ENCODE peak calls at places on chromosomes 5 and 9, in eight cellular contexts. One of them, this sample, is unnamed.

GRCh38 chr9:114310471-114311450 is 12.1 kb upstream of the ORM1 start:
- DNase-seq in HT1080: no peak
- DNase-seq in WTC11: no peak
- DNase-seq in heart right ventricle: no peak
- DNase-seq in stimulated activated CD8-positive, alpha-beta memory T cell treated with anti-CD3 and anti-CD28 coated beads, Interleukin-4, amount 100 ng/mL, for 4 hours: no peak
- DNase-seq in stimulated activated CD4-positive, alpha-beta T cell treated with anti-CD3 and anti-CD28 coated beads, Interleukin-1b, Interleukin-23, amount 100 ng/mL, for 24 hours: no peak
- DNase-seq in A549: no peak
- DNase-seq in GM10248: no peak
- DNase-seq in this sample: no peak

GRCh38 chr9:129640871-129641750 is 840 bp downstream of the ASB6 start:
- DNase-seq in HT1080: no peak
- DNase-seq in WTC11: no peak
- DNase-seq in heart right ventricle: no peak
- DNase-seq in stimulated activated CD8-positive, alpha-beta memory T cell treated with anti-CD3 and anti-CD28 coated beads, Interleukin-4, amount 100 ng/mL, for 4 hours: no peak
- DNase-seq in stimulated activated CD4-positive, alpha-beta T cell treated with anti-CD3 and anti-CD28 coated beads, Interleukin-1b, Interleukin-23, amount 100 ng/mL, for 24 hours: no peak
- DNase-seq in A549: no peak
- DNase-seq in GM10248: no peak
- DNase-seq in this sample: no peak

GRCh38 chr5:53783624-53784228 is 223.3 kb downstream of the NDUFS4 start:
- DNase-seq in HT1080: no peak
- DNase-seq in WTC11: no peak
- DNase-seq in heart right ventricle: no peak
- DNase-seq in stimulated activated CD8-positive, alpha-beta memory T cell treated with anti-CD3 and anti-CD28 coated beads, Interleukin-4, amount 100 ng/mL, for 4 hours: no peak
- DNase-seq in stimulated activated CD4-positive, alpha-beta T cell treated with anti-CD3 and anti-CD28 coated beads, Interleukin-1b, Interleukin-23, amount 100 ng/mL, for 24 hours: no peak
- DNase-seq in A549: no peak
- DNase-seq in GM10248: no peak
- DNase-seq in this sample: no peak

GRCh38 chr5:171433352-171433698 is 13.9 kb downstream of the FGF18 start:
- DNase-seq in HT1080: no peak
- DNase-seq in WTC11: no peak
- DNase-seq in heart right ventricle: no peak
- DNase-seq in stimulated activated CD8-positive, alpha-beta memory T cell treated with anti-CD3 and anti-CD28 coated beads, Interleukin-4, amount 100 ng/mL, for 4 hours: no peak
- DNase-seq in stimulated activated CD4-positive, alpha-beta T cell treated with anti-CD3 and anti-CD28 coated beads, Interleukin-1b, Interleukin-23, amount 100 ng/mL, for 24 hours: no peak
- DNase-seq in A549: no peak
- DNase-seq in GM10248: no peak
- DNase-seq in this sample: no peak

GRCh38 chr5:12272389-12272788 is 368.1 kb upstream of the CTNND2 start:
- DNase-seq in HT1080: peak; percentile 32
- DNase-seq in WTC11: peak; percentile 53
- DNase-seq in heart right ventricle: no peak
- DNase-seq in stimulated activated CD8-positive, alpha-beta memory T cell treated with anti-CD3 and anti-CD28 coated beads, Interleukin-4, amount 100 ng/mL, for 4 hours: no peak
- DNase-seq in stimulated activated CD4-positive, alpha-beta T cell treated with anti-CD3 and anti-CD28 coated beads, Interleukin-1b, Interleukin-23, amount 100 ng/mL, for 24 hours: no peak
- DNase-seq in A549: no peak
- DNase-seq in GM10248: no peak
- DNase-seq in this sample: no peak

GRCh38 chr5:64144429-64145215 is 21.0 kb upstream of the RNF180 start:
- DNase-seq in HT1080: peak; percentile 73
- DNase-seq in WTC11: no peak
- DNase-seq in heart right ventricle: no peak
- DNase-seq in stimulated activated CD8-positive, alpha-beta memory T cell treated with anti-CD3 and anti-CD28 coated beads, Interleukin-4, amount 100 ng/mL, for 4 hours: no peak
- DNase-seq in stimulated activated CD4-positive, alpha-beta T cell treated with anti-CD3 and anti-CD28 coated beads, Interleukin-1b, Interleukin-23, amount 100 ng/mL, for 24 hours: no peak
- DNase-seq in A549: no peak
- DNase-seq in GM10248: no peak
- DNase-seq in this sample: no peak

GRCh38 chr5:139051392-139051791 is 146.8 kb downstream of the SIL1 start:
- DNase-seq in HT1080: no peak
- DNase-seq in WTC11: no peak
- DNase-seq in heart right ventricle: no peak
- DNase-seq in stimulated activated CD8-positive, alpha-beta memory T cell treated with anti-CD3 and anti-CD28 coated beads, Interleukin-4, amount 100 ng/mL, for 4 hours: no peak
- DNase-seq in stimulated activated CD4-positive, alpha-beta T cell treated with anti-CD3 and anti-CD28 coated beads, Interleukin-1b, Interleukin-23, amount 100 ng/mL, for 24 hours: no peak
- DNase-seq in A549: no peak
- DNase-seq in GM10248: no peak
- DNase-seq in this sample: no peak

GRCh38 chr5:43195670-43196265 is 3.7 kb downstream of the NIM1K start:
- DNase-seq in HT1080: no peak
- DNase-seq in WTC11: no peak
- DNase-seq in heart right ventricle: no peak
- DNase-seq in stimulated activated CD8-positive, alpha-beta memory T cell treated with anti-CD3 and anti-CD28 coated beads, Interleukin-4, amount 100 ng/mL, for 4 hours: no peak
- DNase-seq in stimulated activated CD4-positive, alpha-beta T cell treated with anti-CD3 and anti-CD28 coated beads, Interleukin-1b, Interleukin-23, amount 100 ng/mL, for 24 hours: no peak
- DNase-seq in A549: no peak
- DNase-seq in GM10248: no peak
- DNase-seq in this sample: no peak

GRCh38 chr5:145429170-145429569 is 406.0 kb downstream of the PRELID2 start:
- DNase-seq in HT1080: no peak
- DNase-seq in WTC11: no peak
- DNase-seq in heart right ventricle: no peak
- DNase-seq in stimulated activated CD8-positive, alpha-beta memory T cell treated with anti-CD3 and anti-CD28 coated beads, Interleukin-4, amount 100 ng/mL, for 4 hours: no peak
- DNase-seq in stimulated activated CD4-positive, alpha-beta T cell treated with anti-CD3 and anti-CD28 coated beads, Interleukin-1b, Interleukin-23, amount 100 ng/mL, for 24 hours: no peak
- DNase-seq in A549: no peak
- DNase-seq in GM10248: no peak
- DNase-seq in this sample: no peak

GRCh38 chr5:149320791-149321330 is 24.4 kb upstream of the GRPEL2 start:
- DNase-seq in HT1080: peak; percentile 94
- DNase-seq in WTC11: no peak
- DNase-seq in heart right ventricle: peak; percentile 91
- DNase-seq in stimulated activated CD8-positive, alpha-beta memory T cell treated with anti-CD3 and anti-CD28 coated beads, Interleukin-4, amount 100 ng/mL, for 4 hours: no peak
- DNase-seq in stimulated activated CD4-positive, alpha-beta T cell treated with anti-CD3 and anti-CD28 coated beads, Interleukin-1b, Interleukin-23, amount 100 ng/mL, for 24 hours: no peak
- DNase-seq in A549: peak; percentile 88
- DNase-seq in GM10248: no peak
- DNase-seq in this sample: no peak

GRCh38 chr5:132099073-132099748 is 25.6 kb downstream of the CSF2 start:
- DNase-seq in HT1080: no peak
- DNase-seq in WTC11: no peak
- DNase-seq in heart right ventricle: no peak
- DNase-seq in stimulated activated CD8-positive, alpha-beta memory T cell treated with anti-CD3 and anti-CD28 coated beads, Interleukin-4, amount 100 ng/mL, for 4 hours: peak; percentile 60
- DNase-seq in stimulated activated CD4-positive, alpha-beta T cell treated with anti-CD3 and anti-CD28 coated beads, Interleukin-1b, Interleukin-23, amount 100 ng/mL, for 24 hours: peak; percentile 65
- DNase-seq in A549: no peak
- DNase-seq in GM10248: no peak
- DNase-seq in this sample: peak; percentile 57

GRCh38 chr9:104950838-104951237 is 22.9 kb upstream of the ABCA1 start:
- DNase-seq in HT1080: no peak
- DNase-seq in WTC11: no peak
- DNase-seq in heart right ventricle: no peak
- DNase-seq in stimulated activated CD8-positive, alpha-beta memory T cell treated with anti-CD3 and anti-CD28 coated beads, Interleukin-4, amount 100 ng/mL, for 4 hours: no peak
- DNase-seq in stimulated activated CD4-positive, alpha-beta T cell treated with anti-CD3 and anti-CD28 coated beads, Interleukin-1b, Interleukin-23, amount 100 ng/mL, for 24 hours: no peak
- DNase-seq in A549: no peak
- DNase-seq in GM10248: no peak
- DNase-seq in this sample: no peak

GRCh38 chr9:34575775-34576592 is 13.5 kb downstream of the CNTFR start:
- DNase-seq in HT1080: no peak
- DNase-seq in WTC11: no peak
- DNase-seq in heart right ventricle: no peak
- DNase-seq in stimulated activated CD8-positive, alpha-beta memory T cell treated with anti-CD3 and anti-CD28 coated beads, Interleukin-4, amount 100 ng/mL, for 4 hours: no peak
- DNase-seq in stimulated activated CD4-positive, alpha-beta T cell treated with anti-CD3 and anti-CD28 coated beads, Interleukin-1b, Interleukin-23, amount 100 ng/mL, for 24 hours: no peak
- DNase-seq in A549: no peak
- DNase-seq in GM10248: no peak
- DNase-seq in this sample: no peak

GRCh38 chr5:148145916-148146315 is 22.4 kb upstream of the SPINK14 start:
- DNase-seq in HT1080: peak; percentile 46
- DNase-seq in WTC11: no peak
- DNase-seq in heart right ventricle: no peak
- DNase-seq in stimulated activated CD8-positive, alpha-beta memory T cell treated with anti-CD3 and anti-CD28 coated beads, Interleukin-4, amount 100 ng/mL, for 4 hours: no peak
- DNase-seq in stimulated activated CD4-positive, alpha-beta T cell treated with anti-CD3 and anti-CD28 coated beads, Interleukin-1b, Interleukin-23, amount 100 ng/mL, for 24 hours: no peak
- DNase-seq in A549: no peak
- DNase-seq in GM10248: no peak
- DNase-seq in this sample: no peak

GRCh38 chr5:154756203-154756870 is 1.2 kb downstream of the LARP1 start:
- DNase-seq in HT1080: peak; percentile 24
- DNase-seq in WTC11: no peak
- DNase-seq in heart right ventricle: peak; percentile 39
- DNase-seq in stimulated activated CD8-positive, alpha-beta memory T cell treated with anti-CD3 and anti-CD28 coated beads, Interleukin-4, amount 100 ng/mL, for 4 hours: no peak
- DNase-seq in stimulated activated CD4-positive, alpha-beta T cell treated with anti-CD3 and anti-CD28 coated beads, Interleukin-1b, Interleukin-23, amount 100 ng/mL, for 24 hours: peak; percentile 17
- DNase-seq in A549: peak; percentile 63
- DNase-seq in GM10248: peak; percentile 32
- DNase-seq in this sample: no peak

GRCh38 chr9:81535542-81536241 is 153.7 kb downstream of the TLE1 start:
- DNase-seq in HT1080: peak; percentile 20
- DNase-seq in WTC11: no peak
- DNase-seq in heart right ventricle: no peak
- DNase-seq in stimulated activated CD8-positive, alpha-beta memory T cell treated with anti-CD3 and anti-CD28 coated beads, Interleukin-4, amount 100 ng/mL, for 4 hours: no peak
- DNase-seq in stimulated activated CD4-positive, alpha-beta T cell treated with anti-CD3 and anti-CD28 coated beads, Interleukin-1b, Interleukin-23, amount 100 ng/mL, for 24 hours: no peak
- DNase-seq in A549: peak; percentile 99
- DNase-seq in GM10248: no peak
- DNase-seq in this sample: no peak

GRCh38 chr9:75087279-75087823 is 604 bp downstream of the NMRK1 start:
- DNase-seq in HT1080: peak; percentile 49
- DNase-seq in WTC11: no peak
- DNase-seq in heart right ventricle: peak; percentile 29
- DNase-seq in stimulated activated CD8-positive, alpha-beta memory T cell treated with anti-CD3 and anti-CD28 coated beads, Interleukin-4, amount 100 ng/mL, for 4 hours: no peak
- DNase-seq in stimulated activated CD4-positive, alpha-beta T cell treated with anti-CD3 and anti-CD28 coated beads, Interleukin-1b, Interleukin-23, amount 100 ng/mL, for 24 hours: peak; percentile 16
- DNase-seq in A549: peak; percentile 37
- DNase-seq in GM10248: peak; percentile 31
- DNase-seq in this sample: no peak

GRCh38 chr9:89793124-89793495 is 188.3 kb downstream of the GADD45G start:
- DNase-seq in HT1080: no peak
- DNase-seq in WTC11: no peak
- DNase-seq in heart right ventricle: no peak
- DNase-seq in stimulated activated CD8-positive, alpha-beta memory T cell treated with anti-CD3 and anti-CD28 coated beads, Interleukin-4, amount 100 ng/mL, for 4 hours: no peak
- DNase-seq in stimulated activated CD4-positive, alpha-beta T cell treated with anti-CD3 and anti-CD28 coated beads, Interleukin-1b, Interleukin-23, amount 100 ng/mL, for 24 hours: no peak
- DNase-seq in A549: no peak
- DNase-seq in GM10248: no peak
- DNase-seq in this sample: no peak

GRCh38 chr5:1200495-1201326 is 684 bp upstream of the SLC6A19 start:
- DNase-seq in HT1080: no peak
- DNase-seq in WTC11: no peak
- DNase-seq in heart right ventricle: no peak
- DNase-seq in stimulated activated CD8-positive, alpha-beta memory T cell treated with anti-CD3 and anti-CD28 coated beads, Interleukin-4, amount 100 ng/mL, for 4 hours: no peak
- DNase-seq in stimulated activated CD4-positive, alpha-beta T cell treated with anti-CD3 and anti-CD28 coated beads, Interleukin-1b, Interleukin-23, amount 100 ng/mL, for 24 hours: no peak
- DNase-seq in A549: no peak
- DNase-seq in GM10248: no peak
- DNase-seq in this sample: no peak

This sample was measured in GM13977.